ENCODE peak calls at places on chromosome 16, in nine cellular contexts. K, D, A, L, Z, I, S, F and P are unnamed samples. For H3K36me3, the result is how much of the 10 kb centered on the place peaks cover.

GRCh38 chr16:86073763-86074493 is 175.0 kb downstream of the IRF8 start:
- DNase-seq in K (no peak), D (no peak), A (no peak), L (peak), Z (no peak), I (no peak), S (no peak), F (no peak), P (no peak)

GRCh38 chr16:1058216-1058615 is 14.3 kb upstream of the SSTR5 start:
- DNase-seq in K (no peak), D (no peak), A (no peak), L (no peak), Z (no peak), I (no peak), S (no peak), F (no peak), P (no peak)

GRCh38 chr16:64089697-64090096 is 1032.2 kb downstream of the CDH11 start:
- DNase-seq in K (no peak), D (no peak), A (no peak), L (no peak), Z (no peak), I (peak), S (no peak), F (no peak), P (no peak)

GRCh38 chr16:27024010-27024409 is 42.7 kb upstream of the C16orf82 start:
- DNase-seq in K (peak), D (no peak), A (no peak), L (no peak), Z (no peak), I (no peak), S (no peak), F (no peak), P (no peak)

GRCh38 chr16:85569615-85570212 is 43.4 kb upstream of the GSE1 start:
- DNase-seq in K (no peak), D (peak), A (peak), L (no peak), Z (no peak), I (peak), S (no peak), F (no peak), P (peak)

GRCh38 chr16:34078697-34079096 is 619.3 kb downstream of the TP53TG3F start:
- DNase-seq in K (no peak), D (no peak), A (no peak), L (no peak), Z (no peak), I (no peak), S (no peak), F (no peak), P (no peak)

GRCh38 chr16:69240336-69240735 is 53.4 kb downstream of the SNTB2 start:
- DNase-seq in K (no peak), D (no peak), A (no peak), L (no peak), Z (no peak), I (peak), S (no peak), F (no peak), P (no peak)

GRCh38 chr16:85555549-85556455 is 57.3 kb upstream of the GSE1 start:
- DNase-seq in K (no peak), D (peak), A (peak), L (no peak), Z (no peak), I (peak), S (peak), F (peak), P (peak)

GRCh38 chr16:66903544-66904427 is 14.9 kb downstream of the CDH16 start:
- DNase-seq in K (no peak), D (no peak), A (peak), L (no peak), Z (no peak), I (no peak), S (no peak), F (peak), P (no peak)

GRCh38 chr16:62224810-62225209 is 188.6 kb upstream of the CDH8 start:
- DNase-seq in K (no peak), D (no peak), A (no peak), L (no peak), Z (no peak), I (no peak), S (no peak), F (no peak), P (no peak)

DNA sequence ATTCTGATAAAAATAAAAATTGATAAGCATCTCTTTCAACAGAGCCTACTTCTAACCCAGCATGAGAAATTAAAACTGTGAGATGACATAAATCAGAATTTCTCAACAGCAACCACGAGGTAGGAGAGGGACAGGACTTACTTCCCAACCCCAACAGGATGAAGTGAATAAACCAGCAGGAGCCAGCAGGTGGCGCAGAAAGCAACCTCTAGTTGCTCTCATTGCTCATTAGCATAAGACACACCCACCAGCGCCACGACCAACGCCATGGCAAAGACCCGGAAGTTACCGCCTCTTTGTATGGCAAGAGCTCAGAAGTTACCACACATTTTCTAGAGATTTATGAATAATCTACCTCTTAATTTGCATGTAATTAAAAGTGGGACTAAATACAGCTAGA is 189.4 kb upstream of the CDH8 start:
- DNase-seq in K (peak), D (no peak), A (peak), L (no peak), Z (no peak), I (peak), S (peak), F (no peak), P (peak)
- H3K4me3 ChIP-seq in K (no peak), D (no peak), A (no peak), L (no peak), Z (no peak), I (peak), S (no peak), F (no peak), P (no peak)

DNA sequence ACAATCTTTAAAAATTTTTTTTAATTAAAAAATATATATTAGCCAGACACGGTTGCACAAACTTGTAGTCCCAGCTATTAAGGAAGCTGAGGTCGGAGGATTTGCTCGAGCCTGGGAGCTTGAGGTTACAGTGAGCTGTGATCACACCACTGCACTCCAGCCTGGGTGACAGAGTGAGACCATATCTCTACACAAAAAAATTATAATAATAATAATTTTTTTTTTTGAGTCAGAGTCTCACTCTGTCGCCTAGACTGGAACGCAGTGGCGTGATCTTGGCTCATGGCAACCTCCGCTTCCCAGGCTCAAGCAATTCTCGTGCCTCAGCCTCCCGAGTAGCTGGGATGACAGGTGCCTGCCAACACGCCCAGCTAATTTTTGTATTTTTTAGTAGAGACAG is 23.8 kb downstream of the LITAF start:
- DNase-seq in K (no peak), D (peak), A (no peak), L (no peak), Z (no peak), I (no peak), S (no peak), F (no peak), P (no peak)
- H3K27ac ChIP-seq in K (no peak), D (peak), A (no peak), L (no peak), Z (no peak), I (no peak), S (no peak), F (no peak), P (no peak)

GRCh38 chr16:89105599-89106151 is 12.0 kb downstream of the ACSF3 start:
- DNase-seq in K (no peak), D (no peak), A (no peak), L (no peak), Z (no peak), I (no peak), S (no peak), F (no peak), P (no peak)
- H3K36me3 ChIP-seq in K (half or more), D (under half), A (half or more), L (under half), Z (half or more), I (under half), S (under half), F (under half), P (half or more)

DNA sequence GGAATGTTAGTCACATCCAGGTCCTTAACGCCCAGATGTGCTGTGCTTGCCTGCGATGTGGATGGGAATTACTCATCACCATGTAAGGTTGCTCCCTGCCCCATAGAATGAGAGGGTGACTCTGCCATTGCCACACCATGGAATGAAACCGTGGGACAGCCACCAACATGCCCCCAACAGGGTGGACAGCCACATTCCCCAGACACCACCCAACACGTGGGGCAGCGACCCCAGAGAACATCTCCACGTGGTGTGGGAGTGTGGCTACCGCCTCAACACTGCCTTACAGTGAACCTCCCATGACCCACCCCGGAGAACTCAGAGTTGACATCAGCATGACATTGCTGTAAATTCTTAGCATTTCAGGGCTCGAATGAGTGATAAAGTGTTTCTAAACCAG is 31.9 kb downstream of the SCNN1B start:
- DNase-seq in K (no peak), D (no peak), A (no peak), L (no peak), Z (no peak), I (no peak), S (no peak), F (no peak), P (no peak)
- H3K4me3 ChIP-seq in K (no peak), D (no peak), A (no peak), L (no peak), Z (no peak), I (no peak), S (no peak), F (no peak), P (no peak)

GRCh38 chr16:81624718-81625543 is 154.2 kb upstream of the PLCG2 start:
- DNase-seq in K (no peak), D (no peak), A (no peak), L (no peak), Z (no peak), I (peak), S (no peak), F (no peak), P (no peak)

GRCh38 chr16:81627729-81628128 is 151.4 kb upstream of the PLCG2 start:
- DNase-seq in K (no peak), D (no peak), A (no peak), L (no peak), Z (no peak), I (no peak), S (no peak), F (no peak), P (no peak)

GRCh38 chr16:81626181-81626674 is 152.9 kb upstream of the PLCG2 start:
- DNase-seq in K (no peak), D (no peak), A (no peak), L (no peak), Z (no peak), I (peak), S (no peak), F (no peak), P (no peak)

GRCh38 chr16:81627024-81627423 is 152.1 kb upstream of the PLCG2 start:
- DNase-seq in K (no peak), D (no peak), A (no peak), L (no peak), Z (no peak), I (peak), S (no peak), F (no peak), P (no peak)

GRCh38 chr16:81625544-81626152 is 153.4 kb upstream of the PLCG2 start:
- DNase-seq in K (no peak), D (no peak), A (peak), L (peak), Z (no peak), I (peak), S (peak), F (no peak), P (peak)
- H3K27ac ChIP-seq in K (peak), D (peak), A (peak), L (peak), Z (no peak), I (peak), S (no peak), F (no peak), P (peak)

GRCh38 chr16:35754391-35755369 is 2295.3 kb downstream of the TP53TG3F start:
- DNase-seq in K (peak), D (no peak), A (no peak), L (no peak), Z (no peak), I (no peak), S (no peak), F (no peak), P (peak)
- H3K36me3 ChIP-seq in K (under half), D (under half), A (under half), L (under half), Z (under half), I (under half), S (under half), F (under half), P (under half)

GRCh38 chr16:11625769-11626168 is 39.0 kb upstream of the LITAF start:
- DNase-seq in K (no peak), D (no peak), A (no peak), L (no peak), Z (no peak), I (no peak), S (no peak), F (no peak), P (no peak)

GRCh38 chr16:11627292-11627663 is 40.6 kb upstream of the LITAF start:
- DNase-seq in K (no peak), D (no peak), A (no peak), L (no peak), Z (no peak), I (peak), S (no peak), F (no peak), P (no peak)

GRCh38 chr16:11629071-11630030 is 38.9 kb upstream of the SNN start:
- DNase-seq in K (no peak), D (no peak), A (no peak), L (peak), Z (no peak), I (no peak), S (no peak), F (peak), P (no peak)

GRCh38 chr16:11626657-11627291 is 40.1 kb upstream of the LITAF start:
- DNase-seq in K (no peak), D (no peak), A (no peak), L (no peak), Z (no peak), I (no peak), S (no peak), F (no peak), P (no peak)

GRCh38 chr16:11627822-11628457 is 40.3 kb upstream of the SNN start:
- DNase-seq in K (no peak), D (no peak), A (peak), L (peak), Z (no peak), I (peak), S (no peak), F (no peak), P (no peak)
- H3K4me3 ChIP-seq in K (no peak), D (no peak), A (no peak), L (no peak), Z (no peak), I (peak), S (no peak), F (no peak), P (no peak)

GRCh38 chr16:46886764-46887523 is 2.8 kb downstream of the GPT2 start:
- DNase-seq in K (no peak), D (no peak), A (no peak), L (no peak), Z (no peak), I (no peak), S (no peak), F (no peak), P (no peak)
- H3K27ac ChIP-seq in K (peak), D (no peak), A (peak), L (no peak), Z (no peak), I (no peak), S (no peak), F (no peak), P (no peak)

GRCh38 chr16:3791701-3792100 is 74.4 kb upstream of the TRAP1 start:
- DNase-seq in K (peak), D (no peak), A (no peak), L (no peak), Z (no peak), I (no peak), S (no peak), F (no peak), P (no peak)
- H3K36me3 ChIP-seq in K (half or more), D (under half), A (under half), L (under half), Z (under half), I (under half), S (under half), F (under half), P (under half)

GRCh38 chr16:57609541-57610401 is 18.7 kb upstream of the ADGRG1 start:
- DNase-seq in K (peak), D (peak), A (peak), L (peak), Z (no peak), I (no peak), S (peak), F (no peak), P (no peak)
- H3K4me3 ChIP-seq in K (no peak), D (peak), A (no peak), L (no peak), Z (peak), I (no peak), S (no peak), F (no peak), P (no peak)